ENCODE peak calls at places on chromosome 12, in eight cellular contexts. Y is stimulated activated CD4-positive, alpha-beta T cell treated with anti-CD3 and anti-CD28 coated beads, Interleukin-2, amount 100 ng/mL, for 48 hours; R is activated CD4-positive, alpha-beta memory T cell treated with anti-CD3 and anti-CD28 coated beads, Interleukin-2, amount 10 ng/mL, durations not matched to agents 7 days and 5 days; L is M059J; B is ureter; W is B cell; J is non-pigmented ciliary epithelial cell; A is H54. V is an unnamed sample.

GRCh38 chr12:12791756-12792346 is 6.4 kb downstream of the APOLD1 start:
- DNase-seq in Y (no peak), J (no peak), W (no peak), L (peak), R (no peak), A (no peak), B (no peak), V (no peak)

GRCh38 chr12:55814257-55814656 is 3.3 kb downstream of the SARNP start:
- DNase-seq in B (no peak), R (no peak), Y (no peak), L (no peak), J (no peak), A (no peak), W (no peak), V (no peak)

GRCh38 chr12:38892090-38892786 is 13.2 kb downstream of the CPNE8 start:
- DNase-seq in R (no peak), A (no peak), B (no peak), Y (no peak), W (no peak), L (peak), J (no peak), V (no peak)

GRCh38 chr12:81077686-81078441 is at the start of gene ACSS3:
- DNase-seq in L (peak), W (no peak), B (peak), A (peak), Y (no peak), J (no peak), R (no peak), V (no peak)

GRCh38 chr12:127823801-127824200 is 443.2 kb upstream of the TMEM132C start:
- DNase-seq in W (no peak), Y (no peak), B (no peak), R (no peak), L (no peak), J (no peak), A (no peak), V (no peak)

GRCh38 chr12:30795660-30796507 is 41.1 kb upstream of the CAPRIN2 start:
- DNase-seq in R (peak), J (peak), Y (peak), W (no peak), A (peak), B (peak), L (peak), V (peak)

GRCh38 chr12:69024413-69024812 is 91.4 kb upstream of the CPM start:
- DNase-seq in W (no peak), A (peak), Y (no peak), J (no peak), R (no peak), L (peak), B (peak), V (no peak)

GRCh38 chr12:109736552-109737108 is 23.0 kb downstream of the FAM222A start:
- DNase-seq in A (no peak), Y (no peak), J (peak), L (peak), W (peak), B (no peak), R (peak), V (no peak)

GRCh38 chr12:123621619-123622530 is 11.6 kb downstream of the EIF2B1 start:
- DNase-seq in Y (no peak), R (no peak), J (no peak), B (no peak), A (no peak), W (no peak), L (peak), V (no peak)

GRCh38 chr12:90816353-90817089 is 138.5 kb downstream of the CCER1 start:
- DNase-seq in A (no peak), Y (no peak), W (no peak), J (peak), R (no peak), B (no peak), L (peak), V (no peak)

GRCh38 chr12:66092559-66093269 is 37.8 kb downstream of the LLPH start:
- DNase-seq in L (peak), Y (no peak), B (no peak), R (no peak), A (no peak), J (no peak), W (no peak), V (no peak)

GRCh38 chr12:132389526-132390286 is 60.3 kb upstream of the GALNT9 start:
- DNase-seq in Y (no peak), R (no peak), B (no peak), J (no peak), L (no peak), A (no peak), W (no peak), V (no peak)

GRCh38 chr12:122064034-122064777 is 14.3 kb upstream of the MLXIP start:
- DNase-seq in J (no peak), A (peak), L (peak), R (peak), Y (no peak), W (peak), B (peak), V (peak)

GRCh38 chr12:89873745-89874144 is 165.1 kb upstream of the ATP2B1 start:
- DNase-seq in L (peak), Y (no peak), A (no peak), B (no peak), W (peak), J (no peak), R (no peak), V (no peak)

GRCh38 chr12:57504033-57504432 is 16.2 kb downstream of the MARS1 start:
- DNase-seq in B (no peak), Y (no peak), A (no peak), W (no peak), L (no peak), R (no peak), J (no peak), V (no peak)

GRCh38 chr12:3185260-3185870 is 108.2 kb downstream of the TSPAN9 start:
- DNase-seq in L (no peak), B (no peak), A (no peak), W (no peak), R (no peak), J (no peak), Y (no peak), V (no peak)

GRCh38 chr12:49345048-49345839 is 1.4 kb upstream of the DNAJC22 start:
- DNase-seq in R (no peak), A (no peak), Y (no peak), B (no peak), L (no peak), W (no peak), J (no peak), V (no peak)

GRCh38 chr12:102478416-102479098 is 1.8 kb downstream of the IGF1 start:
- DNase-seq in L (peak), J (no peak), R (peak), A (no peak), W (no peak), Y (no peak), B (no peak), V (no peak)

GRCh38 chr12:32983968-32984367 is 87.4 kb upstream of the PKP2 start:
- DNase-seq in W (no peak), B (no peak), J (no peak), R (no peak), A (no peak), Y (no peak), L (peak), V (no peak)

GRCh38 chr12:75289678-75290200 is 40.4 kb downstream of the CAPS2 start:
- DNase-seq in L (peak), A (no peak), R (no peak), W (no peak), J (peak), B (no peak), Y (no peak), V (no peak)

GRCh38 chr12:26831959-26832816 is 806 bp downstream of the ITPR2 start:
- DNase-seq in A (peak), B (peak), Y (peak), R (peak), L (peak), W (peak), J (no peak), V (peak)

GRCh38 chr12:70648831-70649230 is 11.6 kb upstream of the PTPRB start:
- DNase-seq in B (no peak), W (no peak), J (peak), Y (no peak), R (no peak), A (no peak), L (peak), V (no peak)

GRCh38 chr12:126905752-126906151 is 1361.2 kb upstream of the TMEM132C start:
- DNase-seq in L (no peak), Y (no peak), W (no peak), R (no peak), B (no peak), A (no peak), J (no peak), V (no peak)

GRCh38 chr12:132306885-132307191 is 22.6 kb downstream of the GALNT9 start:
- DNase-seq in L (no peak), A (no peak), B (no peak), Y (no peak), R (no peak), J (no peak), W (no peak), V (peak)

GRCh38 chr12:81284137-81284536 is 206.3 kb downstream of the ACSS3 start:
- DNase-seq in A (peak), R (no peak), L (peak), J (no peak), Y (no peak), B (no peak), W (no peak), V (no peak)

V was measured in naive thymus-derived CD8-positive, alpha-beta T cell.